ENCODE peak calls at places on chromosomes 6 and 20, in four cellular contexts. D, E, X and O are unnamed samples.

GRCh38 chr6:74891358-74891811 is 314.5 kb downstream of the COL12A1 start:
- DNase-seq in D (no peak), X (no peak), E (no peak), O (no peak)

GRCh38 chr6:1335367-1336037 is 23.6 kb downstream of the FOXQ1 start:
- DNase-seq in E (peak; percentile 97), D (peak; percentile 80), X (peak; percentile 77), O (peak; percentile 21)

GRCh38 chr6:27288136-27289044 is 23.7 kb downstream of the POM121L2 start:
- DNase-seq in E (no peak), X (no peak), D (no peak), O (no peak)

GRCh38 chr20:58446938-58447265 is 57.9 kb downstream of the VAPB start:
- DNase-seq in X (no peak), D (no peak), E (no peak), O (no peak)

GRCh38 chr6:1255646-1256365 is 56.1 kb upstream of the FOXQ1 start:
- DNase-seq in X (no peak), E (no peak), D (no peak), O (no peak)

GRCh38 chr6:109455161-109455501 is 441 bp downstream of the MICAL1 start:
- DNase-seq in X (no peak), E (no peak), D (no peak), O (no peak)

GRCh38 chr6:92408350-92408749 is 1011.0 kb downstream of the EPHA7 start:
- DNase-seq in D (no peak), E (no peak), X (no peak), O (no peak)

GRCh38 chr6:125798734-125799510 is 8.2 kb downstream of the NCOA7 start:
- DNase-seq in D (no peak), E (peak; percentile 11), X (no peak), O (no peak)

GRCh38 chr6:49549691-49550412 is 616 bp upstream of the C6orf141 start:
- DNase-seq in D (no peak), E (no peak), X (no peak), O (no peak)
- H3K4me3 ChIP-seq in D (peak overlapping the region; percentile 49), E (peak overlapping the region; percentile 88), X (peak overlapping the region; percentile 54), O (peak overlapping the region; percentile 43)

GRCh38 chr20:34302312-34302722 is 838 bp downstream of the AHCY start:
- DNase-seq in D (no peak), E (peak; percentile 70), X (no peak), O (no peak)
- TF ChIP-seq CTCF in D (peak; percentile 32), E (peak; percentile 7), X (peak; percentile 21), O (no peak)

GRCh38 chr6:156719395-156719719 is 57.8 kb upstream of the ARID1B start:
- DNase-seq in E (peak; percentile 24), X (no peak), D (no peak), O (no peak)

GRCh38 chr6:156717542-156717941 is 59.6 kb upstream of the ARID1B start:
- DNase-seq in X (no peak), E (no peak), D (no peak), O (no peak)

GRCh38 chr6:156718647-156719394 is 58.4 kb upstream of the ARID1B start:
- DNase-seq in D (no peak), X (no peak), E (peak; percentile 80), O (no peak)

GRCh38 chr6:156720739-156721714 is 56.2 kb upstream of the ARID1B start:
- DNase-seq in E (peak; percentile 87), D (no peak), X (peak; percentile 65), O (no peak)

GRCh38 chr6:156719720-156720563 is 57.2 kb upstream of the ARID1B start:
- DNase-seq in D (peak; percentile 11), E (peak; percentile 97), X (peak; percentile 97), O (peak; percentile 59)
- H3K4me3 ChIP-seq in D (no peak overlapping the region), E (peak overlapping the region; percentile 27), X (peak overlapping the region; percentile 50), O (peak overlapping the region; percentile 40)

DNA sequence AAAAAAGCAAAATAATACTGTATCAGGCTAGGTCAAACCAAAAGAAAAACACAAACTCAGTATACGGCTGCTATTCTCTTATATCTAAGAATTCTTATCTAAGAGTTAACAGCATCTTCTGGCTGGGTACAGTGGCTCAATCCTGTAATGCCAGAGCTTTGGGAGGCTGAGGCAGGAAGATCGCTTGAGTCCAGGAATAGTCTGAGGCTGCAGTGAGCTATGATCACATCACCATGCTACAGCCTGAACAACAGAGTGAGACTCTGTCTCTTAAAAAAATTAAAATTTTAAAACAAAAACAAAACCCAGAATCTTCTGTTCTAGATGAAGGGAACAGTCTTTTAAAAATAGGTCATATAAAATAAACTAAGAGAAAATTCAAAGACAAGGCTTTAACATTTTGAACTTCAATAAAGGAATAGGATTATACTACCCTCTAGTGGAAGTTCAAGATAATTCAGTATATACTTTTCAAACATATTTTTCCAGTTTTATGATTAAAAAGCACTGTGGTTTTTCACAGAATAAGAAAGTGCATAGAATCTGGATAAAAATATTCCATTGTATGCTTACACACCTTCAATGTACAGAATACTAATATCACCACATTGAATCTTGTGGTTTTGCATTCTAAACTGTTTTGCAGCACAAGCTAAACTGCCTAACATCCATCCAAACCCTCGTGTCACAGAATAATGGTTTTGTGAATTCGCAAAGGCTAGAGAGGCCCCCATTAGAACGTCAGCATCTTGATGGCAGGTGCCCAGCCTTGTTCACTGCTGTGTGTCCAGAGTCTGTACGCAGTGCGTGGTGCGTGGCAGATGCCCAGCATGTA is 39.3 kb downstream of the DTNBP1 start:
- DNase-seq in E (peak; percentile 23), D (peak; percentile 11), X (no peak), O (no peak)
- TF ChIP-seq CTCF in E (peak; percentile 7), D (no peak), X (peak; percentile 69), O (peak; percentile 11)